ENCODE peak calls at places on chromosomes 5 and 9, in five cellular contexts. H is A549, Z is neural progenitor cell, K is body of pancreas, X is lower leg skin. V is an unnamed sample.

GRCh38 chr5:75062925-75063531 is 10.7 kb upstream of the GCNT4 start:
- DNase-seq in H (no peak), K (no peak), Z (no peak), X (no peak), V (no peak)

GRCh38 chr5:14872070-14872989 is 752 bp upstream of the ANKH start:
- DNase-seq in X (peak; percentile 93), K (peak; percentile 64), H (peak; percentile 48), Z (peak; percentile 58), V (peak; percentile 65)

GRCh38 chr9:136720887-136721338 is 8.5 kb downstream of the DIPK1B start:
- DNase-seq in Z (no peak), X (no peak), H (no peak), K (no peak), V (no peak)

GRCh38 chr5:435156-435790 is 7.7 kb upstream of the EXOC3 start:
- DNase-seq in X (peak; percentile 84), K (no peak), H (no peak), Z (no peak), V (no peak)

GRCh38 chr5:40223884-40224402 is 455.8 kb upstream of the PTGER4 start:
- DNase-seq in K (no peak), H (no peak), X (no peak), Z (no peak), V (no peak)

GRCh38 chr5:149541893-149542292 is 9.3 kb downstream of the CSNK1A1 start:
- DNase-seq in X (no peak), K (no peak), Z (no peak), H (no peak), V (no peak)

GRCh38 chr9:93577045-93577939 is 908 bp downstream of the PHF2 start:
- DNase-seq in X (peak; percentile 90), H (no peak), Z (peak; percentile 38), K (peak; percentile 56), V (no peak)

GRCh38 chr5:68550031-68550430 is 334.5 kb downstream of the PIK3R1 start:
- DNase-seq in X (no peak), Z (no peak), H (no peak), K (no peak), V (no peak)

GRCh38 chr5:172395483-172395882 is 58.8 kb downstream of the SH3PXD2B start:
- DNase-seq in Z (no peak), H (no peak), K (no peak), X (no peak), V (no peak)

GRCh38 chr5:149728303-149728702 is 1.8 kb upstream of the PPARGC1B start:
- DNase-seq in Z (peak; percentile 44), X (no peak), H (no peak), K (no peak), V (no peak)

GRCh38 chr5:172886974-172887491 is 53.0 kb downstream of the ERGIC1 start:
- DNase-seq in Z (no peak), H (no peak), X (no peak), K (peak; percentile 67), V (no peak)

GRCh38 chr9:126217121-126217520 is 109.5 kb upstream of the MVB12B start:
- DNase-seq in X (no peak), K (no peak), H (no peak), Z (no peak), V (no peak)

GRCh38 chr9:126218726-126219125 is 107.9 kb upstream of the MVB12B start:
- DNase-seq in Z (no peak), H (no peak), K (no peak), X (no peak), V (no peak)

GRCh38 chr9:126219717-126220116 is 106.9 kb upstream of the MVB12B start:
- DNase-seq in Z (peak; percentile 17), H (no peak), K (no peak), X (peak; percentile 72), V (no peak)

GRCh38 chr9:126217797-126218196 is 108.8 kb upstream of the MVB12B start:
- DNase-seq in Z (no peak), H (no peak), X (peak; percentile 53), K (no peak), V (no peak)

GRCh38 chr9:126219166-126219565 is 107.5 kb upstream of the MVB12B start:
- DNase-seq in X (peak; percentile 76), K (no peak), H (no peak), Z (no peak), V (no peak)
- H3K4me3 ChIP-seq in X (no peak overlapping the region), K (no peak overlapping the region), H (no peak overlapping the region), Z (no peak overlapping the region), V (no peak overlapping the region)

GRCh38 chr9:73154271-73154670 is 2.6 kb downstream of the ANXA1 start:
- DNase-seq in X (no peak), H (no peak), K (no peak), Z (no peak), V (no peak)
- H3K4me3 ChIP-seq in X (no peak overlapping the region), H (peak overlapping the region; percentile 62), K (no peak overlapping the region), Z (no peak overlapping the region), V (no peak overlapping the region)

GRCh38 chr9:84822589-84823233 is 153.2 kb downstream of the NTRK2 start:
- DNase-seq in K (no peak), Z (no peak), H (no peak), X (no peak), V (no peak)
- H3K4me3 ChIP-seq in K (no peak overlapping the region), Z (no peak overlapping the region), H (no peak overlapping the region), X (no peak overlapping the region), V (no peak overlapping the region)

GRCh38 chr9:20659474-20659962 is 24.5 kb upstream of the FOCAD start:
- DNase-seq in H (no peak), Z (no peak), K (no peak), X (no peak), V (no peak)
- H3K4me3 ChIP-seq in H (peak overlapping the region; percentile 87), Z (peak overlapping the region; percentile 70), K (no peak overlapping the region), X (no peak overlapping the region), V (peak overlapping the region; percentile 68)

DNA sequence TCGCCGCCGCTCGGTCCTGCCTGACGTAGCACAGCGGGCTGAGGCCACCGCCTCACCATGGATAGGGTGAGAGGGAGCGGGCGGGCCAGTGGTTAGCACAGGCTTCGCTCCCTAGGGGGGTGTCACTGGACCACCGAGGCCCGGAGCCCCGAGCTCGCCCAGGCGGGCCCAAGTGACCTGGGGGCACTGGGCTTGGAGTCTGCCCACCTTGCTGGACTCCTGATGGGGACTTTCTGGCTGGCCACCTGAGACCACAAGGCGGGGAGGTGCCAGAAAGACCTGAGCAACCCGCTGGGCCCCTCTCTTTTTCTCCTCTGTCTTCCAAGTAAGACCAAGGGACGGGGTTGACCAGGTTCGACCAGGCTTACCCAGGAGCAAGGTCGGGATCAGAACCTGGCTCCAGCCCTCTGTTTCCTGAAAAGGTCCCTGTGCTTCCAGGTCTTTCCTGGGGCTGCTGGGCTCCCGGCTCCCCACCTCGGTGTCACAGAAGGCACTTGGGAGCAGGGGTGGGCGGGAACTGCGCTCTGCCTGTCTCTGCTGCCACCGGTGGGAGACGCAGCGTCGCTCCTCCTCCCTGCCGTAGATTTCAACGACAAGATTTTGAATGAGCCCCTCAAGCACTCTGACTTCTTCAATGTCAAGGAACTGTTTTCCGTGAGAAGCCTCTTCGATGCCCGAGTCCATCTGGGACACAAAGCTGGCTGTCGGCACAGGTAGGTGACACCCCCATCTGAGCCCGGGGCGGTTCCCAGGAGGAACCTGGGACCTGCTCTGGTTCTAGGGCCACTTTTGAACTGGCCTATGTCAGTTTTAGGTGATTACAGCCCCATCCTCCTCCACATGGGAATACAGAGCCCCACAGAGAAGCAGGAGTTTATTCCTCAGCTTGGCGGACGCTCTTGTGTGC is 1.0 kb downstream of the MRPS2 start:
- DNase-seq in X (no peak), H (peak; percentile 71), Z (no peak), K (no peak), V (peak; percentile 69)
- H3K4me3 ChIP-seq in X (peak overlapping the region; percentile 81), H (peak overlapping the region; percentile 100), Z (peak overlapping the region; percentile 91), K (peak overlapping the region; percentile 94), V (peak overlapping the region; percentile 90)